ENCODE peak calls at places on chromosomes 11 and 22, in seven cellular contexts. Q, I, O, A, D, V and U are unnamed samples.

GRCh38 chr11:118215765-118216164 is 9.0 kb downstream of the JAML start:
- DNase-seq in O (no peak), D (no peak), V (no peak), A (no peak), I (no peak), Q (no peak), U (no peak)

GRCh38 chr11:70430671-70431574 is 32.6 kb downstream of the CTTN start:
- DNase-seq in Q (no peak), D (no peak), O (no peak), V (no peak), A (no peak), I (no peak), U (no peak)

GRCh38 chr22:17009640-17010291 is 1.7 kb upstream of the GAB4 start:
- DNase-seq in V (no peak), D (no peak), Q (no peak), I (peak), A (no peak), O (no peak), U (no peak)

GRCh38 chr11:95542868-95543551 is 246.6 kb downstream of the FAM76B start:
- DNase-seq in D (no peak), I (no peak), A (no peak), Q (no peak), O (no peak), V (no peak), U (no peak)

GRCh38 chr11:76560219-76560618 is 110.3 kb downstream of the LRRC32 start:
- DNase-seq in I (no peak), D (no peak), A (peak), V (no peak), Q (peak), O (no peak), U (no peak)

GRCh38 chr11:32893947-32894827 is 1.6 kb downstream of the QSER1 start:
- DNase-seq in Q (peak), V (peak), O (peak), I (no peak), D (no peak), A (peak), U (no peak)

GRCh38 chr11:110601941-110602340 is 110.3 kb downstream of the ARHGAP20 start:
- DNase-seq in D (no peak), O (no peak), Q (no peak), A (no peak), V (no peak), I (no peak), U (no peak)

GRCh38 chr11:19951558-19952083 is 208.7 kb downstream of the DBX1 start:
- DNase-seq in V (no peak), Q (peak), A (peak), D (no peak), O (no peak), I (no peak), U (peak)

GRCh38 chr22:48459859-48460823 is 1367.5 kb downstream of the BRD1 start:
- DNase-seq in O (no peak), A (no peak), Q (no peak), V (no peak), D (no peak), I (peak), U (no peak)

GRCh38 chr11:66311470-66311964 is 5.3 kb downstream of the CD248 start:
- DNase-seq in V (no peak), I (no peak), O (no peak), D (peak), A (no peak), Q (no peak), U (no peak)

GRCh38 chr11:94198718-94199117 is 70.1 kb downstream of the PANX1 start:
- DNase-seq in D (no peak), Q (no peak), O (no peak), V (no peak), I (no peak), A (no peak), U (no peak)

GRCh38 chr11:43818220-43818619 is 62.4 kb upstream of the ALKBH3 start:
- DNase-seq in I (no peak), Q (peak), O (no peak), D (no peak), A (no peak), V (no peak), U (no peak)

GRCh38 chr22:25627271-25627848 is 62.9 kb downstream of the GRK3 start:
- DNase-seq in O (no peak), Q (no peak), I (no peak), D (no peak), V (no peak), A (no peak), U (no peak)

GRCh38 chr22:27474711-27475547 is 326.6 kb downstream of the MN1 start:
- DNase-seq in I (no peak), V (no peak), D (no peak), O (peak), A (peak), Q (peak), U (no peak)

GRCh38 chr22:33129621-33130020 is 71.4 kb upstream of the SYN3 start:
- DNase-seq in A (no peak), O (no peak), Q (no peak), D (no peak), V (no peak), I (no peak), U (no peak)

GRCh38 chr11:128868851-128869671 is 2.0 kb upstream of the KCNJ1 start:
- DNase-seq in D (no peak), V (no peak), Q (no peak), O (no peak), I (no peak), A (no peak), U (no peak)

GRCh38 chr11:82494988-82495432 is 238.7 kb downstream of the FAM181B start:
- DNase-seq in I (no peak), D (no peak), V (no peak), Q (no peak), O (no peak), A (no peak), U (no peak)

GRCh38 chr11:12235549-12235944 is 125.2 kb downstream of the MICAL2 start:
- DNase-seq in O (no peak), V (no peak), D (no peak), Q (peak), A (no peak), I (no peak), U (no peak)

GRCh38 chr11:66846671-66847091 is 3.4 kb downstream of the RCE1 start:
- DNase-seq in O (no peak), Q (peak), A (no peak), I (no peak), V (no peak), D (no peak), U (no peak)

GRCh38 chr11:57416436-57416835 is 10.5 kb downstream of the SLC43A3 start:
- DNase-seq in V (no peak), A (no peak), I (no peak), D (no peak), O (no peak), Q (no peak), U (no peak)

GRCh38 chr11:128342511-128343133 is 244.7 kb downstream of the ETS1 start:
- DNase-seq in I (peak), Q (peak), O (peak), D (peak), A (no peak), V (peak), U (peak)

GRCh38 chr11:43649921-43650320 is 30.6 kb upstream of the HSD17B12 start:
- DNase-seq in Q (no peak), V (no peak), I (no peak), A (no peak), O (no peak), D (no peak), U (no peak)

GRCh38 chr22:40712311-40712710 is 33.0 kb downstream of the MCHR1 start:
- DNase-seq in D (no peak), Q (no peak), A (no peak), O (no peak), I (no peak), V (no peak), U (no peak)

GRCh38 chr11:117574551-117574950 is 222.5 kb downstream of the DSCAML1 start:
- DNase-seq in Q (no peak), I (peak), A (no peak), O (no peak), D (no peak), V (no peak), U (no peak)

GRCh38 chr11:60844870-60845221 is 2.9 kb downstream of the CCDC86 start:
- DNase-seq in O (no peak), A (no peak), D (no peak), Q (no peak), V (no peak), I (no peak), U (no peak)

GRCh38 chr11:60847281-60847680 is 5.4 kb downstream of the CCDC86 start:
- DNase-seq in O (no peak), V (no peak), D (no peak), A (no peak), I (no peak), Q (no peak), U (no peak)

GRCh38 chr11:60842688-60843605 is 1.0 kb downstream of the CCDC86 start:
- DNase-seq in Q (peak), O (no peak), V (no peak), D (no peak), I (no peak), A (no peak), U (no peak)

GRCh38 chr11:60844045-60844869 is 2.3 kb downstream of the CCDC86 start:
- DNase-seq in O (no peak), I (no peak), A (no peak), D (no peak), Q (peak), V (no peak), U (no peak)

DNA sequence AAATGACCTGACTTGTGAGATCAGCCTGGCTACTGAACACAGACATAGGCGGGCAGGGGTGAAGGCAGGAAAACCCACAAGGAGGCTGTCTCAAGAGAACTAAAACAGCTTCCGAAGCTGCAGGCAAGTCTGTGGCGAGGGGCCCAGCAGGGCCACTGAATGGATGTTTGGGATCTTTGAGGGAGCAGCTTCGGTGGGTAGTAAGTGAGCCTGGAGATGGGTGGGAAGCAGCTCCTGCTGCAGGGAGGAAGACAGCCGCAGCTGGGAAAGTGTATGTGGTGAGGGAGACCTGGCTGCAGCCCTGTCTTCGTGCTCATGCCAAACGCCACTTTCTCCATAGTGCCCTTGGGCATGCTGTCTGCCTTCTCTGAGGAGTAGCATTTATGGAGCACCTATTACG is 3.4 kb downstream of the CCDC86 start:
- DNase-seq in O (no peak), I (no peak), D (no peak), Q (no peak), V (no peak), A (no peak), U (no peak)
- H3K4me3 ChIP-seq in O (peak), I (no peak), D (no peak), Q (no peak), V (no peak), A (no peak), U (peak)

DNA sequence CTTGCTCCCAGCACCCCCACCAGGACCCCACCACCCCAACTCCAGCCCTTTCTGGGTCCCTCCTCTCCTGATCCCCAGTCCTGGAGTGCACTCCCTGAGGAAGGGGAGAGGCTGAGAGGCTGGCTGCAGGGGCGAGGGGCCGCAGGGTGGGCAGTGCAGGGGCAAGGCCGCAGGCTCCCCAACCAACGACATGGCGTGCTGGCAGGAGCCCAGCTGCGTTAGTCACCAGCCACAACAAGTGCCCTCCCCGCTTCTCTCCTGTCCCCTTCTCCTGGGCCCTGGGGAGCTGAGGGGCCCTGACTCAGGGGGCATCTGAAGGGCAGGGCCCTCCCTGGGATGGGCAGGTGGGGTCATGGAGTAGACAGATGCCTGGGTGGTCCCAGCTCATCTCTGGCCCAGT is 2.3 kb downstream of the CABP7 start:
- DNase-seq in D (no peak), O (no peak), I (no peak), A (no peak), V (no peak), Q (no peak), U (no peak)
- H3K4me3 ChIP-seq in D (no peak), O (no peak), I (no peak), A (no peak), V (no peak), Q (no peak), U (no peak)

DNA sequence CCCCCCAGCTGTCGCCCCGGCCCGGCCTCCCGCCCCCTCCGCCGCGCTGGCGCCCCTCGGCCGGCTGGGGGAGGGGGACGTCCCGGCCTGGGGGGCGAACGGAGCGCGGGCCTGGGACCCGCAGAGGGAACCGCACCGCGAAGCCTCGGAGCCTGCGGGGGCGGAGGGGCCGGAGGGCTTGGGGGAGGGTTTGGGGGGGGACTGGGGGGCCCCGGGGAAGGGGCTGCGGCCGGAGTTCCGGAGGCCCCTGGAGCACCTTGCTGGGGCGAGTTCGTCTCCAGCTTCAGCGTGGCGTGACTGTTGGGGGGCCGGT is 248 bp upstream of the SCT start:
- DNase-seq in I (no peak), V (no peak), D (no peak), A (no peak), Q (no peak), O (no peak), U (no peak)
- H3K4me3 ChIP-seq in I (no peak), V (no peak), D (no peak), A (no peak), Q (no peak), O (no peak), U (no peak)

DNA sequence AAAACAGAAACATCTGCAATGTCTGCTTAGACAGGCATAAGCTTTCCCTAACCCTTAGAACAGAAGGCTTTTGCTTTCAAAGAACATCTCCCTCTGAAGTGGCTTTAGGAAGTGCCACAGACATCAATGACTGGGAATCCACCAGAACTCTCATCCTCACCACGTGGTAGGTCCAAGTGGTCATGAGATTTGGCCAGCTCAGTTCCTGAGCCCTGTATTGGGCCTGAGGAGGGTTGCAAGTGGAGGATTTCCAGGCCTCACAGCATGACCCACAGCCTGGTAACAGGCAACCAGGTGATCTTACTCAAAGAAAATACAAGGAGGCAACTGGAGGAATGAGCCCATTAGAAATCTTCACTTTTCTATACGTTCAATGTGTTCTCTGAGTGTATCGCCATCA is 1.6 kb downstream of the CASP1 start:
- DNase-seq in D (no peak), O (no peak), I (no peak), A (no peak), V (no peak), Q (no peak), U (no peak)
- H3K4me3 ChIP-seq in D (peak), O (no peak), I (peak), A (no peak), V (peak), Q (no peak), U (no peak)